ENCODE peak calls at places on chromosomes 7 and 10, in eight cellular contexts. Q, N, V, W, G, T, Y and M are unnamed samples.

GRCh38 chr10:69638642-69639041 is 8.6 kb downstream of the FAM241B start:
- DNase-seq in Q (no peak), N (no peak), V (no peak), W (no peak), G (no peak), T (no peak), Y (no peak), M (no peak)

GRCh38 chr10:131016556-131016955 is 295.0 kb downstream of the TCERG1L start:
- DNase-seq in Q (no peak), N (no peak), V (no peak), W (no peak), G (no peak), T (no peak), Y (no peak), M (no peak)

GRCh38 chr10:27742926-27743735 is 2.5 kb downstream of the MKX start:
- DNase-seq in Q (no peak), N (no peak), V (no peak), W (no peak), G (peak; percentile 64), T (peak; percentile 40), Y (peak; percentile 29), M (no peak)

GRCh38 chr10:30537586-30537985 is 92.0 kb downstream of the LYZL2 start:
- DNase-seq in Q (no peak), N (no peak), V (no peak), W (no peak), G (no peak), T (no peak), Y (no peak), M (no peak)

GRCh38 chr10:14648042-14648765 is 126.5 kb downstream of the FAM107B start:
- DNase-seq in Q (peak; percentile 74), N (no peak), V (peak; percentile 91), W (no peak), G (peak; percentile 45), T (peak; percentile 67), Y (peak; percentile 45), M (no peak)

GRCh38 chr7:2399848-2400587 is 3.4 kb upstream of the CHST12 start:
- DNase-seq in Q (peak; percentile 62), N (peak; percentile 44), V (no peak), W (peak; percentile 75), G (no peak), T (peak; percentile 80), Y (no peak), M (peak; percentile 30)

GRCh38 chr7:5396999-5397656 is 26.5 kb downstream of the TNRC18 start:
- DNase-seq in Q (peak; percentile 73), N (peak; percentile 99), V (peak; percentile 98), W (peak; percentile 98), G (peak; percentile 62), T (peak; percentile 95), Y (no peak), M (no peak)

GRCh38 chr7:19587291-19587690 is 121.5 kb downstream of the POLR1F start:
- DNase-seq in Q (no peak), N (no peak), V (peak; percentile 53), W (no peak), G (no peak), T (no peak), Y (no peak), M (no peak)

GRCh38 chr7:57438244-57438643 is 11.7 kb upstream of the ZNF716 start:
- DNase-seq in Q (no peak), N (no peak), V (no peak), W (no peak), G (no peak), T (no peak), Y (no peak), M (no peak)

GRCh38 chr7:516216-516605 is 3.4 kb downstream of the PDGFA start:
- DNase-seq in Q (no peak), N (no peak), V (no peak), W (no peak), G (no peak), T (no peak), Y (no peak), M (no peak)

GRCh38 chr10:67697646-67698245 is 1.8 kb upstream of the CTNNA3 start:
- DNase-seq in Q (peak; percentile 12), N (peak; percentile 58), V (peak; percentile 71), W (peak; percentile 75), G (peak; percentile 42), T (no peak), Y (peak; percentile 2), M (peak; percentile 35)

GRCh38 chr7:70455925-70456324 is 676.0 kb upstream of the GALNT17 start:
- DNase-seq in Q (no peak), N (no peak), V (peak; percentile 49), W (no peak), G (no peak), T (no peak), Y (no peak), M (no peak)

GRCh38 chr10:17547026-17547425 is 70.1 kb downstream of the HACD1 start:
- DNase-seq in Q (no peak), N (no peak), V (no peak), W (no peak), G (no peak), T (no peak), Y (no peak), M (no peak)

GRCh38 chr7:129970816-129971215 is 18.1 kb upstream of the UBE2H start:
- DNase-seq in Q (no peak), N (no peak), V (no peak), W (no peak), G (no peak), T (no peak), Y (no peak), M (no peak)

GRCh38 chr7:70775570-70776156 is 356.3 kb upstream of the GALNT17 start:
- DNase-seq in Q (no peak), N (no peak), V (peak; percentile 53), W (peak; percentile 17), G (no peak), T (no peak), Y (no peak), M (no peak)

GRCh38 chr7:44197487-44197886 is 3.3 kb upstream of the YKT6 start:
- DNase-seq in Q (no peak), N (no peak), V (no peak), W (no peak), G (no peak), T (no peak), Y (no peak), M (no peak)

GRCh38 chr10:43204394-43204942 is 62.4 kb downstream of the RASGEF1A start:
- DNase-seq in Q (peak; percentile 4), N (no peak), V (no peak), W (no peak), G (no peak), T (peak; percentile 39), Y (no peak), M (no peak)

GRCh38 chr10:4109469-4109868 is 324.5 kb upstream of the KLF6 start:
- DNase-seq in Q (no peak), N (no peak), V (no peak), W (no peak), G (no peak), T (no peak), Y (no peak), M (no peak)

GRCh38 chr10:57775250-57775649 is 492.4 kb downstream of the IPMK start:
- DNase-seq in Q (no peak), N (no peak), V (no peak), W (no peak), G (no peak), T (no peak), Y (no peak), M (no peak)

GRCh38 chr10:118957141-118957825 is 72.2 kb upstream of the NANOS1 start:
- DNase-seq in Q (no peak), N (no peak), V (no peak), W (no peak), G (no peak), T (no peak), Y (no peak), M (no peak)

GRCh38 chr7:1567893-1568292 is 1.9 kb downstream of the PSMG3 start:
- DNase-seq in Q (peak; percentile 89), N (no peak), V (no peak), W (no peak), G (no peak), T (no peak), Y (no peak), M (no peak)